ENCODE peak calls at places on chromosomes 12 and 14, in five cellular contexts. One of them, this sample, is unnamed.

GRCh38 chr14:51400142-51400541 is 160.1 kb downstream of the TMX1 start:
- DNase-seq in neural progenitor cell: no peak
- DNase-seq in left ventricle myocardium inferior: no peak
- DNase-seq in Peyer's patch: no peak
- DNase-seq in kidney: no peak
- DNase-seq in this sample: peak

GRCh38 chr14:81309511-81309910 is 88.8 kb upstream of the GTF2A1 start:
- DNase-seq in left ventricle myocardium inferior: no peak
- DNase-seq in Peyer's patch: no peak
- DNase-seq in kidney: no peak
- DNase-seq in neural progenitor cell: no peak
- DNase-seq in this sample: no peak

GRCh38 chr14:77310041-77310440 is 10.6 kb downstream of the POMT2 start:
- DNase-seq in neural progenitor cell: no peak
- DNase-seq in Peyer's patch: no peak
- DNase-seq in left ventricle myocardium inferior: no peak
- DNase-seq in kidney: no peak
- DNase-seq in this sample: no peak

GRCh38 chr12:3038931-3039510 is 38.2 kb upstream of the TSPAN9 start:
- DNase-seq in Peyer's patch: no peak
- DNase-seq in neural progenitor cell: no peak
- DNase-seq in kidney: no peak
- DNase-seq in left ventricle myocardium inferior: no peak
- DNase-seq in this sample: no peak

GRCh38 chr14:34610101-34610500 is 19.8 kb downstream of the SNX6 start:
- DNase-seq in Peyer's patch: no peak
- DNase-seq in kidney: no peak
- DNase-seq in left ventricle myocardium inferior: no peak
- DNase-seq in neural progenitor cell: no peak
- DNase-seq in this sample: no peak

GRCh38 chr12:125092872-125093680 is 27.8 kb downstream of the AACS start:
- DNase-seq in Peyer's patch: peak
- DNase-seq in left ventricle myocardium inferior: peak
- DNase-seq in neural progenitor cell: peak
- DNase-seq in kidney: peak
- DNase-seq in this sample: peak

GRCh38 chr14:92783813-92784431 is 10.2 kb upstream of the GOLGA5 start:
- DNase-seq in Peyer's patch: no peak
- DNase-seq in left ventricle myocardium inferior: no peak
- DNase-seq in kidney: no peak
- DNase-seq in neural progenitor cell: peak
- DNase-seq in this sample: peak

GRCh38 chr14:81710232-81710845 is 176.7 kb upstream of the SEL1L start:
- DNase-seq in Peyer's patch: no peak
- DNase-seq in kidney: no peak
- DNase-seq in neural progenitor cell: peak
- DNase-seq in left ventricle myocardium inferior: no peak
- DNase-seq in this sample: peak

GRCh38 chr12:31007636-31008175 is 66.0 kb upstream of the DDX11 start:
- DNase-seq in neural progenitor cell: no peak
- DNase-seq in kidney: no peak
- DNase-seq in Peyer's patch: peak
- DNase-seq in left ventricle myocardium inferior: no peak
- DNase-seq in this sample: no peak

GRCh38 chr14:104721704-104722431 is 2.2 kb upstream of the ADSS1 start:
- DNase-seq in left ventricle myocardium inferior: peak
- DNase-seq in Peyer's patch: no peak
- DNase-seq in neural progenitor cell: no peak
- DNase-seq in kidney: no peak
- DNase-seq in this sample: no peak

GRCh38 chr12:88185988-88186387 is 43.9 kb downstream of the TMTC3 start:
- DNase-seq in neural progenitor cell: no peak
- DNase-seq in kidney: no peak
- DNase-seq in left ventricle myocardium inferior: no peak
- DNase-seq in Peyer's patch: no peak
- DNase-seq in this sample: peak

GRCh38 chr14:53963491-53964227 is 7.0 kb upstream of the BMP4 start:
- DNase-seq in Peyer's patch: peak
- DNase-seq in kidney: peak
- DNase-seq in left ventricle myocardium inferior: peak
- DNase-seq in neural progenitor cell: peak
- DNase-seq in this sample: no peak

GRCh38 chr12:47651368-47652254 is 54.2 kb downstream of the RPAP3 start:
- DNase-seq in left ventricle myocardium inferior: peak
- DNase-seq in Peyer's patch: peak
- DNase-seq in kidney: peak
- DNase-seq in neural progenitor cell: peak
- DNase-seq in this sample: peak
- H3K4me3 ChIP-seq in left ventricle myocardium inferior: peak
- H3K4me3 ChIP-seq in Peyer's patch: no peak
- H3K4me3 ChIP-seq in kidney: no peak
- H3K4me3 ChIP-seq in neural progenitor cell: no peak
- H3K4me3 ChIP-seq in this sample: no peak

GRCh38 chr12:22121224-22121623 is 75.2 kb downstream of the CMAS start:
- DNase-seq in left ventricle myocardium inferior: no peak
- DNase-seq in Peyer's patch: no peak
- DNase-seq in kidney: no peak
- DNase-seq in neural progenitor cell: peak
- DNase-seq in this sample: no peak
- TF ChIP-seq CTCF in left ventricle myocardium inferior: no peak
- TF ChIP-seq CTCF in Peyer's patch: no peak
- TF ChIP-seq CTCF in kidney: no peak
- TF ChIP-seq CTCF in neural progenitor cell: peak
- TF ChIP-seq CTCF in this sample: peak

DNA sequence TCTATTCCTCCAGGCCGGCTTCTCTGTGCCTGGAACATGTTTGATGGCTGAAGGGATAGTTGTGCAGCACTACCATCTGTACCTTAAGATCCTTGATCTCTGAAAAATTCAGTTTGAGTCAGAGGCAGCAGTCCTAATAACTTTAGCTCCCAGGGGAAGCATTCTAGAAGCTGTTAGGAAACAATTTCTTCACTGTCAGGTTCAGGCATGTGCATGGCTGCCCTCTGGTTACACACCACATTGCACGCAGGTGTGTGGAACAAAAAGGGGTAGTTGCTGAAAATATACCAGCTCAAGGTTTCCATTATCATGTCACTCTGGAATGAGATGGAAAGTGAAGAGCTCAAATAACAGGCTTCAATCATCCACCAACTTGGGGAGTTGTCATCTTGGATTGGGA is 80.1 kb downstream of the CHST11 start:
- DNase-seq in left ventricle myocardium inferior: no peak
- DNase-seq in kidney: no peak
- DNase-seq in neural progenitor cell: no peak
- DNase-seq in Peyer's patch: no peak
- DNase-seq in this sample: no peak
- H3K4me3 ChIP-seq in left ventricle myocardium inferior: no peak
- H3K4me3 ChIP-seq in kidney: no peak
- H3K4me3 ChIP-seq in neural progenitor cell: no peak
- H3K4me3 ChIP-seq in Peyer's patch: no peak
- H3K4me3 ChIP-seq in this sample: no peak

GRCh38 chr12:83826112-83826511 is 1086.5 kb downstream of the SLC6A15 start:
- DNase-seq in neural progenitor cell: peak
- DNase-seq in left ventricle myocardium inferior: no peak
- DNase-seq in Peyer's patch: no peak
- DNase-seq in kidney: no peak
- DNase-seq in this sample: peak
- TF ChIP-seq CTCF in neural progenitor cell: peak
- TF ChIP-seq CTCF in left ventricle myocardium inferior: peak
- TF ChIP-seq CTCF in Peyer's patch: no peak
- TF ChIP-seq CTCF in kidney: peak
- TF ChIP-seq CTCF in this sample: peak

This sample was measured in fibroblast of villous mesenchyme.